ENCODE peak calls at places on chromosome 3, in seven cellular contexts. K, M, X, N, Q, U and H are unnamed samples.

GRCh38 chr3:98555025-98555379 is 23.2 kb downstream of the GPR15 start:
- DNase-seq in U (no peak), Q (no peak), M (no peak), X (no peak), K (no peak), N (no peak), H (no peak)

GRCh38 chr3:139309046-139309660 is 34.7 kb upstream of the MRPS22 start:
- DNase-seq in Q (no peak), M (no peak), X (no peak), U (no peak), K (no peak), N (no peak), H (no peak)

GRCh38 chr3:184538600-184539431 is 22.8 kb upstream of the EPHB3 start:
- DNase-seq in U (peak), X (no peak), Q (no peak), M (peak), K (no peak), N (no peak), H (no peak)

GRCh38 chr3:134212898-134213665 is 37.6 kb downstream of the RYK start:
- DNase-seq in M (peak), U (peak), K (peak), Q (peak), X (peak), N (peak), H (peak)

GRCh38 chr3:196837819-196838420 is 29.8 kb upstream of the SENP5 start:
- DNase-seq in U (peak), Q (peak), M (peak), X (peak), K (peak), N (peak), H (peak)

GRCh38 chr3:86965180-86965579 is 25.8 kb downstream of the VGLL3 start:
- DNase-seq in Q (no peak), N (no peak), U (no peak), M (no peak), X (no peak), K (no peak), H (no peak)

GRCh38 chr3:133394561-133395311 is 5.1 kb upstream of the BFSP2 start:
- DNase-seq in Q (no peak), N (no peak), U (no peak), M (no peak), K (peak), X (no peak), H (no peak)

GRCh38 chr3:111326144-111326995 is 215.6 kb upstream of the CD96 start:
- DNase-seq in N (no peak), M (no peak), X (no peak), K (peak), U (no peak), Q (no peak), H (no peak)

GRCh38 chr3:30689202-30689641 is 82.8 kb downstream of the TGFBR2 start:
- DNase-seq in Q (no peak), M (no peak), X (peak), U (no peak), N (no peak), K (peak), H (no peak)

GRCh38 chr3:194031867-194032635 is 103.9 kb upstream of the HES1 start:
- DNase-seq in N (no peak), M (no peak), Q (no peak), X (peak), U (peak), K (no peak), H (no peak)

GRCh38 chr3:11056531-11057050 is 64.0 kb downstream of the SLC6A1 start:
- DNase-seq in M (peak), X (no peak), N (no peak), K (no peak), U (no peak), Q (no peak), H (peak)

GRCh38 chr3:128697336-128697735 is 28.6 kb upstream of the RAB7A start:
- DNase-seq in K (no peak), X (no peak), U (no peak), M (no peak), Q (no peak), N (no peak), H (no peak)

GRCh38 chr3:102529452-102529851 is 94.6 kb downstream of the ZPLD1 start:
- DNase-seq in K (peak), M (peak), X (no peak), U (peak), N (peak), Q (no peak), H (peak)

GRCh38 chr3:197028711-197029510 is 706 bp downstream of the MELTF start:
- DNase-seq in N (no peak), X (no peak), U (no peak), Q (no peak), M (peak), K (no peak), H (no peak)

GRCh38 chr3:192281207-192281880 is 446.0 kb downstream of the FGF12 start:
- DNase-seq in M (no peak), X (no peak), Q (no peak), N (no peak), K (no peak), U (no peak), H (peak)

GRCh38 chr3:28139967-28140634 is 101.3 kb upstream of the CMC1 start:
- DNase-seq in X (no peak), N (peak), K (no peak), Q (no peak), U (no peak), M (no peak), H (no peak)

GRCh38 chr3:23418026-23418425 is 214.9 kb downstream of the UBE2E2 start:
- DNase-seq in N (no peak), K (no peak), X (no peak), M (no peak), Q (no peak), U (no peak), H (no peak)

GRCh38 chr3:66527253-66527652 is 26.4 kb upstream of the LRIG1 start:
- DNase-seq in N (no peak), K (no peak), X (no peak), U (no peak), Q (no peak), M (no peak), H (no peak)

GRCh38 chr3:12296511-12296910 is 7.6 kb downstream of the PPARG start:
- DNase-seq in K (no peak), X (no peak), Q (no peak), M (no peak), N (no peak), U (no peak), H (no peak)

GRCh38 chr3:113129168-113129567 is 82.2 kb upstream of the BOC start:
- DNase-seq in N (no peak), Q (no peak), M (no peak), U (no peak), X (no peak), K (no peak), H (no peak)

GRCh38 chr3:52120576-52121458 is 33.4 kb downstream of the POC1A start:
- DNase-seq in U (no peak), K (no peak), N (no peak), Q (no peak), M (no peak), X (no peak), H (peak)

GRCh38 chr3:65144791-65145355 is 457.1 kb upstream of the ADAMTS9 start:
- DNase-seq in X (no peak), U (no peak), N (no peak), M (no peak), Q (no peak), K (peak), H (no peak)

GRCh38 chr3:28575100-28575747 is 226.6 kb upstream of the AZI2 start:
- DNase-seq in X (peak), K (no peak), N (no peak), Q (no peak), U (peak), M (peak), H (peak)

GRCh38 chr3:140388525-140388924 is 289.3 kb upstream of the TRIM42 start:
- DNase-seq in M (no peak), U (peak), X (no peak), Q (no peak), K (no peak), N (no peak), H (no peak)

GRCh38 chr3:60536420-60536819 is 714.8 kb downstream of the FHIT start:
- DNase-seq in X (no peak), K (no peak), Q (no peak), U (no peak), M (no peak), N (no peak), H (no peak)

GRCh38 chr3:12138044-12138443 is 20.7 kb downstream of the TIMP4 start:
- DNase-seq in M (peak), K (peak), X (peak), N (no peak), U (peak), Q (no peak), H (peak)

GRCh38 chr3:193572426-193572908 is 17.8 kb upstream of the ATP13A4 start:
- DNase-seq in N (peak), K (peak), X (peak), M (peak), Q (peak), U (peak), H (peak)

GRCh38 chr3:157360044-157360443 is 76.6 kb upstream of the PTX3 start:
- DNase-seq in M (no peak), N (peak), K (peak), X (no peak), U (no peak), Q (no peak), H (no peak)

GRCh38 chr3:122857019-122857418 is 62.1 kb downstream of the SLC49A4 start:
- DNase-seq in U (no peak), K (peak), N (no peak), Q (no peak), M (no peak), X (no peak), H (no peak)

GRCh38 chr3:126372413-126373145 is 15.4 kb upstream of the KLF15 start:
- DNase-seq in K (no peak), Q (no peak), U (no peak), M (no peak), N (no peak), X (no peak), H (peak)

GRCh38 chr3:13025090-13025489 is 48.1 kb downstream of the IQSEC1 start:
- DNase-seq in M (no peak), K (peak), N (peak), X (no peak), Q (no peak), U (no peak), H (no peak)

GRCh38 chr3:58059349-58060321 is 51.4 kb downstream of the FLNB start:
- DNase-seq in M (no peak), N (no peak), X (peak), Q (no peak), U (no peak), K (peak), H (no peak)

GRCh38 chr3:194573680-194574437 is 59.4 kb downstream of the TMEM44 start:
- DNase-seq in U (peak), M (peak), X (peak), Q (peak), N (no peak), K (peak), H (peak)

GRCh38 chr3:15973414-15973813 is 175.6 kb upstream of the ANKRD28 start:
- DNase-seq in Q (no peak), U (no peak), X (no peak), K (no peak), N (no peak), M (no peak), H (no peak)

GRCh38 chr3:15977089-15977488 is 179.3 kb upstream of the ANKRD28 start:
- DNase-seq in M (no peak), N (no peak), U (no peak), Q (no peak), K (no peak), X (no peak), H (no peak)

GRCh38 chr3:15976524-15976923 is 178.7 kb upstream of the ANKRD28 start:
- DNase-seq in N (no peak), K (no peak), U (no peak), X (no peak), Q (no peak), M (no peak), H (no peak)

GRCh38 chr3:15973930-15974329 is 176.2 kb upstream of the ANKRD28 start:
- DNase-seq in K (no peak), U (no peak), Q (no peak), M (no peak), N (no peak), X (no peak), H (no peak)

GRCh38 chr3:15974647-15975046 is 176.9 kb upstream of the ANKRD28 start:
- DNase-seq in K (no peak), M (peak), X (no peak), Q (no peak), N (no peak), U (peak), H (no peak)
- TF ChIP-seq CTCF in K (no peak), M (peak), X (no peak), Q (no peak), N (peak), U (peak), H (peak)

GRCh38 chr3:14123308-14124222 is 1.1 kb downstream of the CHCHD4 start:
- DNase-seq in K (no peak), Q (no peak), U (peak), X (no peak), N (no peak), M (no peak), H (no peak)
- H3K27ac ChIP-seq in K (peak), Q (peak), U (no peak), X (peak), N (peak), M (no peak), H (peak)

DNA sequence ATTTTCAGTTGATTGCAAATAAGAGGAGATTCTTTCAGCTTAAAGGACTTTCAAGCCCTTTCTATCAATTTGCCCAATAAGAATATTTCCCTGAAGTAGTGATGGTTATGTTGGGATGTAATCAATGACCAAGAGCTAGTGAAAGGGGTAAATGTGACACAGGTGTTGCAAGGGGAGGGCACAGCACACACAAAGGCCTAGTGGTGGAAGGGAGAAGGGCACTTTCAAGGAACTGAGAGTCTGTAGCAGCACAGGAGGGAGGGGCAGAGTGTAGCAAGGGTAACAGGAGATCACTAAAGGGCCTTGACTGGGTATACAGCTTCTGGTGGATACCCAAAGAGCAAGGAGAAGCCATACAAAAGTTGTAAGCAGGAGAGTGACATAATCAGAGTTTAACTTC is 217.8 kb upstream of the ARHGEF26 start:
- DNase-seq in M (peak), K (no peak), X (no peak), U (peak), N (no peak), Q (no peak), H (no peak)
- TF ChIP-seq CTCF in M (peak), K (no peak), X (no peak), U (peak), N (no peak), Q (no peak), H (peak)

GRCh38 chr3:72171946-72172345 is 387.0 kb upstream of the PROK2 start:
- DNase-seq in N (no peak), X (no peak), Q (no peak), K (no peak), U (no peak), M (no peak), H (peak)
- H3K27ac ChIP-seq in N (no peak), X (no peak), Q (no peak), K (no peak), U (no peak), M (no peak), H (peak)

GRCh38 chr3:149879872-149880271 is 66.9 kb downstream of the RNF13 start:
- DNase-seq in X (peak), K (peak), M (peak), N (peak), U (peak), Q (no peak), H (peak)
- TF ChIP-seq CTCF in X (peak), K (peak), M (peak), N (peak), U (peak), Q (no peak), H (peak)

GRCh38 chr3:149551500-149551899 is 77.0 kb downstream of the TM4SF4 start:
- DNase-seq in U (no peak), X (no peak), Q (no peak), M (no peak), N (no peak), K (no peak), H (no peak)
- H3K27ac ChIP-seq in U (no peak), X (no peak), Q (no peak), M (no peak), N (peak), K (no peak), H (no peak)